ENCODE peak calls at places on chromosomes 13 and 19, in nine cellular contexts. O is adrenal gland; B is tibial nerve; G is lung; Q is cardiac muscle cell; P is GM23248; F is heart right ventricle; U is NT2/D1; Y is CD8-positive, alpha-beta T cell. J is an unnamed sample.
A peak's percentile ranks its signal among the peaks of the same experiment; 100 is the strongest.

GRCh38 chr19:6030214-6030507 is 52.2 kb upstream of the RANBP3 start:
- DNase-seq in F (no peak), O (no peak), B (no peak), Y (no peak), P (peak; percentile 88), G (no peak), Q (peak; percentile 81), U (no peak), J (no peak)

GRCh38 chr19:58368561-58369360 is 6.2 kb upstream of the ZNF497 start:
- DNase-seq in F (no peak), G (no peak), U (no peak), P (no peak), Q (no peak), Y (no peak), O (no peak), B (no peak), J (no peak)

GRCh38 chr19:49447485-49448431 is 3.9 kb downstream of the PIH1D1 start:
- DNase-seq in U (no peak), O (no peak), G (no peak), Y (no peak), P (no peak), B (no peak), Q (peak; percentile 42), F (no peak), J (no peak)

GRCh38 chr13:106570354-106570822 is 2.5 kb upstream of the ARGLU1 start:
- DNase-seq in G (peak; percentile 72), F (no peak), B (peak; percentile 71), Q (peak; percentile 95), O (peak; percentile 70), P (peak; percentile 43), U (no peak), Y (peak; percentile 83), J (peak; percentile 91)

GRCh38 chr13:99012539-99012938 is 34.7 kb upstream of the DOCK9 start:
- DNase-seq in F (no peak), P (no peak), U (no peak), O (no peak), Q (no peak), Y (no peak), B (no peak), G (no peak), J (no peak)

GRCh38 chr19:28920269-28921066 is 292.5 kb downstream of the UQCRFS1 start:
- DNase-seq in Q (no peak), U (peak; percentile 22), B (no peak), G (no peak), O (no peak), Y (no peak), F (no peak), P (peak; percentile 6), J (no peak)

GRCh38 chr13:41458939-41459753 is 1.8 kb downstream of the RGCC start:
- DNase-seq in U (no peak), F (peak; percentile 45), Y (peak; percentile 74), G (peak; percentile 59), Q (peak; percentile 70), P (peak; percentile 84), B (no peak), O (no peak), J (no peak)

GRCh38 chr13:20149762-20150161 is 11.1 kb downstream of the GJA3 start:
- DNase-seq in U (no peak), Y (no peak), Q (no peak), F (no peak), P (no peak), B (no peak), G (no peak), O (no peak), J (no peak)

GRCh38 chr13:41648314-41648935 is 191.1 kb downstream of the RGCC start:
- DNase-seq in O (no peak), U (no peak), Q (peak; percentile 62), P (peak; percentile 24), F (no peak), Y (no peak), G (no peak), B (no peak), J (no peak)

GRCh38 chr13:46962286-46962941 is 65.6 kb upstream of the HTR2A start:
- DNase-seq in O (no peak), Q (peak; percentile 6), U (no peak), P (peak; percentile 80), B (no peak), G (no peak), Y (no peak), F (no peak), J (no peak)

GRCh38 chr13:51251480-51251879 is 29.3 kb downstream of the FAM124A start:
- DNase-seq in F (no peak), G (no peak), O (no peak), B (no peak), U (no peak), Q (no peak), P (no peak), Y (no peak), J (no peak)
- H3K36me3 ChIP-seq in F (no peaks in the 10 kb centered on the region), G (peaks cover 5% of the 10 kb centered on the region), O (no peaks in the 10 kb centered on the region), B (peaks cover 25% of the 10 kb centered on the region), U (no peaks in the 10 kb centered on the region), Q (no peaks in the 10 kb centered on the region), P (no peaks in the 10 kb centered on the region), Y (no peaks in the 10 kb centered on the region), J (peaks cover 2% of the 10 kb centered on the region)

DNA sequence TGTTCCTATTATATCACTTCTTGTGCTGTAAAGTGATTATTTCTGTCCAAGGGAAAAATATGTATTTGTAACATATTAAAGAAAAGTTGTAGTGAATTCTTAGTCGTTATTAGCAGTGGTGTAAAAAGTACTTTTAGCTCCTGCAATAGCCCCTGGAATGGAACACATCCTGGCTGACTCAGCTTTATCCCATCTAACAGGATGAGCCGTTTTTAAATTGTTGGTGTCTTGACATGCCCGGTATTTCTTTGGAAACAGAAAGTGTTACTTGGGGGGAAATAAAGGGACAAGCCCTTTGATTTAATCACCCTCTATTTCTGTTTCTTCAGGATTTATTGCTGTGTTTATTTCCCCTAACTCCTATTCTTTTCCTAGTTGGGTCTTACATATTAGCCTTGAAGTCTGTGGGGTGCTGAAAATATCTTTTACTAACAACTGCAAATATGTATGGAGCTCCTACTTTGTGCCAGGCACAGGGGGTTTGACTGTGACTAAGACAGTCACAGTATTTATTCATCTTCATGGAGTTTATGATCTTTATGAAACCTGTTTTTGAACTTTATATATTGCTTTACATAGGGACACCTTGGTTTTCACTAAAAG is 17.9 kb downstream of the COG3 start:
- DNase-seq in G (no peak), P (peak; percentile 67), U (no peak), F (no peak), Y (no peak), O (no peak), B (no peak), Q (peak; percentile 43), J (no peak)
- H3K36me3 ChIP-seq in G (no peaks in the 10 kb centered on the region), P (peaks cover 34% of the 10 kb centered on the region), U (peaks cover 32% of the 10 kb centered on the region), F (no peaks in the 10 kb centered on the region), Y (peaks cover 27% of the 10 kb centered on the region), O (no peaks in the 10 kb centered on the region), B (peaks cover 61% of the 10 kb centered on the region), Q (peaks cover 36% of the 10 kb centered on the region), J (no peaks in the 10 kb centered on the region)

GRCh38 chr19:10143700-10144099 is 24.0 kb upstream of the EIF3G start:
- DNase-seq in B (no peak), Q (no peak), O (no peak), U (no peak), F (no peak), P (no peak), Y (no peak), G (no peak), J (no peak)
- H3K36me3 ChIP-seq in B (peaks cover 100% of the 10 kb centered on the region), Q (peaks cover 61% of the 10 kb centered on the region), O (no peaks in the 10 kb centered on the region), U (peaks cover 93% of the 10 kb centered on the region), F (peaks cover 4% of the 10 kb centered on the region), P (peaks cover 31% of the 10 kb centered on the region), Y (peaks cover 52% of the 10 kb centered on the region), G (peaks cover 69% of the 10 kb centered on the region), J (peaks cover 3% of the 10 kb centered on the region)

DNA sequence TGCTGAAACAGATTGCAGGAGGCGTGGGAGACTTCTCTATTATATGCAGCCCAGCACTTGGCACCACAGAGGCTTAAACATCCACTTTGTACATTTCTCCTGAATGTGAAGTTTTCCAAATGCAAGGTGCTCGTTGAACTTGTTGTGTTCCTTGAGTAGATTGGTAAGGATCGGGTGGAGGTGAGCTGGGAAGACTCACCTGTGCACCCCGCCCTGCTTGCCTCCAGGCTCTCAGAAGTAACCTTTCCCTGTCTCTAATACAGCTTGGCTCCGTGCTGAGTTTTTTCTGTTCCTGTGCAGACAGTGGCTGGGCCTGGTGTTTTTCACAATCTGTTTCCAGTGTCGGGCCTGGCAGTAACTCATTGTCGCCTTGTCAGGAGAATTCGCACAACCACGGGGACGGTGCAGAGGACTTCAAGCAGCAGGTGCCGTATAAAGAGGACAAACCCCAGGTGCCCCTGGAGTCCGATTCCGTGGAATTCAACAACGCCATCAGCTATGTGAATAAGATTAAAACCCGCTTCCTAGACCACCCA is 12.3 kb downstream of the SIN3B start:
- DNase-seq in U (no peak), P (no peak), Q (no peak), O (no peak), G (no peak), Y (no peak), F (peak; percentile 38), B (no peak), J (no peak)
- H3K36me3 ChIP-seq in U (peaks cover 97% of the 10 kb centered on the region), P (peaks cover 6% of the 10 kb centered on the region), Q (peaks cover 37% of the 10 kb centered on the region), O (no peaks in the 10 kb centered on the region), G (peaks cover 58% of the 10 kb centered on the region), Y (peaks cover 27% of the 10 kb centered on the region), F (peaks cover 5% of the 10 kb centered on the region), B (peaks cover 97% of the 10 kb centered on the region), J (no peaks in the 10 kb centered on the region)

J was measured in aorta.